ENCODE peak calls at places on chromosomes 16 and 17, in eight cellular contexts. M is heart left ventricle, G is Peyer's patch, L is stomach, D is testis, K is adrenal gland, C is IMR-90, T is HCT116. F is an unnamed sample.

GRCh38 chr16:56726926-56727325 is 3.0 kb upstream of the NUP93 start:
- DNase-seq in T (no peak), G (no peak), M (no peak), K (no peak), C (no peak), D (no peak), L (no peak), F (no peak)

GRCh38 chr16:31439519-31439918 is 3.1 kb downstream of the ZNF843 start:
- DNase-seq in D (no peak), C (no peak), K (no peak), G (no peak), M (no peak), T (no peak), L (no peak), F (no peak)

GRCh38 chr16:11621920-11622651 is 35.4 kb upstream of the LITAF start:
- DNase-seq in C (no peak), M (no peak), K (no peak), T (no peak), G (peak; percentile 52), L (no peak), D (no peak), F (no peak)

GRCh38 chr17:72134560-72135399 is 14.0 kb downstream of the SOX9 start:
- DNase-seq in M (no peak), K (no peak), G (no peak), L (no peak), D (no peak), C (peak; percentile 82), T (no peak), F (no peak)

GRCh38 chr17:64115043-64115698 is 14.8 kb downstream of the ERN1 start:
- DNase-seq in M (no peak), T (no peak), K (peak; percentile 58), G (no peak), L (peak; percentile 60), C (no peak), D (no peak), F (peak; percentile 12)

GRCh38 chr17:5049314-5049819 is 14.1 kb upstream of the SLC52A1 start:
- DNase-seq in M (no peak), C (no peak), D (no peak), L (peak; percentile 32), T (no peak), K (no peak), G (no peak), F (no peak)

GRCh38 chr17:13030459-13031305 is 12.9 kb upstream of the ELAC2 start:
- DNase-seq in D (peak; percentile 59), G (no peak), K (no peak), C (peak; percentile 50), L (no peak), T (no peak), M (no peak), F (no peak)

GRCh38 chr16:56262148-56262878 is 71.0 kb downstream of the GNAO1 start:
- DNase-seq in L (no peak), D (no peak), M (no peak), C (no peak), T (no peak), K (no peak), G (no peak), F (no peak)

GRCh38 chr16:22886908-22887307 is 72.9 kb downstream of the HS3ST2 start:
- DNase-seq in M (no peak), K (no peak), G (no peak), L (no peak), C (no peak), D (no peak), T (no peak), F (no peak)

GRCh38 chr16:67372664-67373063 is 20.6 kb downstream of the TPPP3 start:
- DNase-seq in D (no peak), L (no peak), T (peak; percentile 12), C (peak; percentile 36), G (no peak), K (no peak), M (no peak), F (no peak)

GRCh38 chr17:58755577-58756245 is at the start of gene PPM1E:
- DNase-seq in C (peak; percentile 26), D (peak; percentile 90), T (no peak), L (peak; percentile 33), M (peak; percentile 32), K (peak; percentile 67), G (peak; percentile 56), F (no peak)

GRCh38 chr17:53313746-53314145 is 509.0 kb upstream of the KIF2B start:
- DNase-seq in M (no peak), L (no peak), D (no peak), G (no peak), K (no peak), C (no peak), T (no peak), F (no peak)

GRCh38 chr16:68909099-68909733 is 65.9 kb downstream of the TANGO6 start:
- DNase-seq in M (no peak), D (peak; percentile 61), G (no peak), T (no peak), C (peak; percentile 55), K (peak; percentile 9), L (no peak), F (no peak)

GRCh38 chr17:65103896-65104295 is 33.3 kb upstream of the RGS9 start:
- DNase-seq in K (no peak), T (no peak), C (peak; percentile 49), M (no peak), L (no peak), D (no peak), G (no peak), F (no peak)

GRCh38 chr16:57824880-57825279 is 22.6 kb upstream of the KIFC3 start:
- DNase-seq in D (no peak), G (no peak), L (no peak), C (no peak), K (no peak), T (no peak), M (no peak), F (no peak)

GRCh38 chr17:75019710-75020109 is 7.2 kb downstream of the MRPL58 start:
- DNase-seq in D (no peak), T (no peak), L (no peak), K (no peak), M (no peak), G (no peak), C (no peak), F (no peak)

GRCh38 chr17:41812176-41813038 is at the start of gene FKBP10:
- DNase-seq in G (peak; percentile 64), C (peak; percentile 92), D (peak; percentile 79), T (peak; percentile 54), M (peak; percentile 78), L (peak; percentile 39), K (peak; percentile 79), F (peak; percentile 39)
- TF ChIP-seq POLR2A in G (no peak), C (peak; percentile 80), D (no peak), T (peak; percentile 23), M (no peak), L (no peak), K (no peak), F (no peak)

GRCh38 chr17:20010886-20011402 is 1.8 kb downstream of the SPECC1 start:
- DNase-seq in C (no peak), M (no peak), T (no peak), L (no peak), K (no peak), G (no peak), D (no peak), F (no peak)

GRCh38 chr17:20010099-20010863 is 1.1 kb downstream of the SPECC1 start:
- DNase-seq in C (peak; percentile 61), G (no peak), D (peak; percentile 67), T (peak; percentile 54), M (peak; percentile 36), K (peak; percentile 58), L (peak; percentile 45), F (no peak)

GRCh38 chr17:20009302-20010098 is at the start of gene SPECC1:
- DNase-seq in L (peak; percentile 89), D (peak; percentile 85), T (peak; percentile 49), K (peak; percentile 52), C (peak; percentile 43), G (peak; percentile 85), M (peak; percentile 86), F (peak; percentile 63)

GRCh38 chr17:20008242-20009051 is 712 bp upstream of the SPECC1 start:
- DNase-seq in C (no peak), L (no peak), T (no peak), G (peak; percentile 51), M (peak; percentile 32), K (peak; percentile 25), D (peak; percentile 43), F (no peak)

DNA sequence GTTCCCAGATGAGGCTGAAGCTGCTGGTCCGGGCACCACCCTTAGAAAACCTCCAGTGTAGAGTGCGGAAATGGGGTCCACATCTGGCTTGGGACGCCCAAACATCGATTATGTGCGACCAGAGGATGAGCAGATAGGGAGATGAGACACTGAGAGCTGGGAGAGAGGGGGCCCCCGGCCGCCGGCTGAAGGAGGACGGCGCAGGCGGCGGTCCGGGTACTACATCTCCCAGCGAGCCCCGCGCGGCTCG is 182 bp upstream of the SPECC1 start:
- DNase-seq in T (no peak), L (no peak), C (no peak), K (no peak), M (no peak), D (no peak), G (no peak), F (no peak)
- TF ChIP-seq CTCF in T (no peak), L (no peak), C (no peak), K (peak; percentile 58), M (no peak), D (no peak), G (no peak), F (no peak)

DNA sequence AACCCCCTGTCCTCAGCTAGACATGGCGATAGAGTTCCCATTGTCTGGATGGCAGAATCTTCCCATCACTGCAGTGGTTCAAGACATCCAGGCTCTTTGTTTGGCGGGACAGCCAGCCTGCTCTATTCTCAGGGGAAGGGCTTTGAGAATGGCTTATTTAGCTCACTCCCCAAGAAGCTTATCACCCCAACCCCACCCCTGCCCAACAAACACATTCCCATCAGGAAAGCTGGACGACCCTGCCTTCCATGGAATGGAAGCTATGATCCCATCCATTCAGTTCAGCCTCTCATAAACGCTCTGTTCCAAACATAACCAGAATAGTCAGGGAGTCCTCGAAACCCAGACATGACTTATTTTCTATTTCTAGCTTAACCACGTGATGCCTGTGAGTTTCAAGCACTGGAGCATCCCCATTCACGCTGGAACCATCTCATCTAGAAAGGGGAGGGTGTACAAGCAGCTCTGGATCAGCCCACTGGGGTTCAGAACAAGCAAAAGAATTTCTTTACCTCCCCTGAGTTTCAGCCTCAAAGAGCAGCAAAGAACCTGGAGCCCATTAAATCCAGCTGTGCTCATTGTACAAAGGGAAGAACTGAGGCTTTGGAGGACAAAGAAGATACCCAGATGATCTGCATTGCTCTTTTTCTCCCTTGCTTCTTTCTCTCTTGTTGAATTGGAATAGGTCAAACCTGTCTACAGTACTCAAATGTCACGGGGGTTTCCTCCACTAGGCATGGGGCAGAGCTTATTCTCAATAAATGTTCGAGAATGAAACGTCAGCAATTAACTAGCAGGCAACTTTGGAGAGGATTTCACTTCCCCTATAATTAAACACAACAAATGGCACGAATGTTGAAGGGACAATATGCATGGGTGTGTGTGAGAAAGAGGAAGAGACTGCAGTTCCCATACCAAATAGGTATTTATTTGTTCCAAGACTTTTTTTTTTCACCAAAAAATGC is 93.1 kb downstream of the XYLT1 start:
- DNase-seq in M (no peak), T (no peak), D (no peak), K (no peak), G (no peak), L (no peak), C (no peak), F (no peak)
- H3K4me1 ChIP-seq in M (peaks cover 3% of the 10 kb centered on the region), T (no peaks in the 10 kb centered on the region), D (peaks cover 24% of the 10 kb centered on the region), K (peaks cover 33% of the 10 kb centered on the region), G (peaks cover 4% of the 10 kb centered on the region), L (peaks cover 20% of the 10 kb centered on the region), C (peaks cover 8% of the 10 kb centered on the region), F (peaks cover 26% of the 10 kb centered on the region)

DNA sequence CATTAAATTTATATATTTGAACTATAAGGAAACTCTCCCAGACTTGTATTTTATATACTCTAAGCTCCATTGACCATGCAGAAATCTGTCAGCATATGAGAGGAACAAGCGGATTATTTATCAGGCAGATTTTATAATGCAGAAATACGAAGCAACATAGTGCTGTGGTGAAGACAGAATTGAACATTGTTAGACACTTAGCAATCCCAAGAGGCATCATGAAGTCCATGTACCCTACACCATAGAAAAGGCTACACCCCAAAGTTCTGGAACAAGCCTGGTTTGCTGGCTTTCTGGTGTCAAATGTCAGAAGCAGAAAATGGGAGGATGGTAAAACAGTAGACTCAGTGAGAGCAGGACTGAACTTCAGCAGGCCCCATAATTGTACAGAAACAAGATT is 241.1 kb downstream of the PRKCA start:
- DNase-seq in T (no peak), K (no peak), C (no peak), D (no peak), G (no peak), M (no peak), L (no peak), F (no peak)
- TF ChIP-seq POLR2A in T (no peak), K (no peak), C (no peak), D (no peak), G (no peak), M (no peak), L (no peak), F (no peak)